ENCODE peak calls at places on chromosomes 5 and 9, in six cellular contexts. I is lung, G is progenitor cell of endocrine pancreas, Y is uterus, F is psoas muscle, H is DND-41. L is an unnamed sample.

GRCh38 chr9:126695186-126696090 is 81.7 kb downstream of the LMX1B start:
- DNase-seq in Y (no peak), I (no peak), F (no peak), H (no peak), G (no peak), L (no peak)

GRCh38 chr5:168908207-168908606 is 329.0 kb upstream of the PANK3 start:
- DNase-seq in I (no peak), Y (no peak), G (no peak), H (no peak), F (no peak), L (no peak)

GRCh38 chr5:101687630-101688029 is 608.5 kb downstream of the SLCO4C1 start:
- DNase-seq in G (no peak), H (no peak), I (no peak), F (no peak), Y (no peak), L (no peak)

GRCh38 chr9:89912605-89912953 is 307.8 kb downstream of the GADD45G start:
- DNase-seq in I (no peak), Y (no peak), F (no peak), H (no peak), G (no peak), L (no peak)

GRCh38 chr5:147559725-147560124 is 49.9 kb upstream of the DPYSL3 start:
- DNase-seq in G (no peak), I (no peak), H (no peak), F (no peak), Y (no peak), L (no peak)

GRCh38 chr5:34833991-34834793 is 4.8 kb upstream of the TTC23L start:
- DNase-seq in I (no peak), H (no peak), G (no peak), F (no peak), Y (no peak), L (no peak)

GRCh38 chr5:146005723-146006122 is 69.3 kb downstream of the SH3RF2 start:
- DNase-seq in H (no peak), Y (no peak), F (no peak), I (no peak), G (no peak), L (no peak)

GRCh38 chr5:53403758-53404157 is 76.7 kb upstream of the FST start:
- DNase-seq in G (no peak), Y (no peak), F (no peak), H (no peak), I (no peak), L (no peak)

GRCh38 chr9:132548971-132549649 is 33.3 kb upstream of the BARHL1 start:
- DNase-seq in Y (no peak), H (no peak), F (no peak), G (no peak), I (no peak), L (no peak)

GRCh38 chr9:124258765-124259272 is 1.1 kb downstream of the NEK6 start:
- DNase-seq in H (no peak), I (no peak), Y (no peak), G (no peak), F (no peak), L (no peak)

GRCh38 chr5:125258610-125259009 is 512.2 kb upstream of the ZNF608 start:
- DNase-seq in G (no peak), H (no peak), Y (no peak), F (no peak), I (no peak), L (no peak)

GRCh38 chr5:1736065-1736464 is 63.6 kb downstream of the MRPL36 start:
- DNase-seq in I (no peak), Y (no peak), G (no peak), H (no peak), F (no peak), L (no peak)

GRCh38 chr9:133134419-133135190 is 13.6 kb upstream of the RALGDS start:
- DNase-seq in G (no peak), F (no peak), H (no peak), I (no peak), Y (no peak), L (no peak)

GRCh38 chr5:95715799-95716461 is 15.2 kb upstream of the RHOBTB3 start:
- DNase-seq in Y (no peak), I (no peak), G (no peak), H (no peak), F (no peak), L (no peak)

GRCh38 chr5:136686192-136686872 is 321.0 kb upstream of the TRPC7 start:
- DNase-seq in H (no peak), F (no peak), G (no peak), Y (no peak), I (no peak), L (no peak)

GRCh38 chr5:10555134-10555733 is 8.6 kb upstream of the ANKRD33B start:
- DNase-seq in H (no peak), F (no peak), Y (no peak), I (no peak), G (no peak), L (no peak)

GRCh38 chr5:159311063-159311462 is 19.2 kb downstream of the IL12B start:
- DNase-seq in F (no peak), I (no peak), Y (no peak), G (no peak), H (no peak), L (no peak)

GRCh38 chr5:96901384-96901783 is 25.1 kb downstream of the ERAP2 start:
- DNase-seq in Y (no peak), H (no peak), F (no peak), G (no peak), I (no peak), L (no peak)

GRCh38 chr5:14204011-14204670 is 61.0 kb downstream of the TRIO start:
- DNase-seq in Y (no peak), H (no peak), G (no peak), F (no peak), I (no peak), L (no peak)

GRCh38 chr9:124320062-124320973 is 62.6 kb downstream of the NEK6 start:
- DNase-seq in H (peak; percentile 61), G (peak; percentile 59), F (peak; percentile 66), Y (peak; percentile 78), I (peak; percentile 74), L (peak; percentile 36)

GRCh38 chr5:13408616-13409015 is 535.9 kb downstream of the DNAH5 start:
- DNase-seq in G (no peak), H (no peak), F (no peak), I (no peak), Y (no peak), L (no peak)

GRCh38 chr9:27539479-27540441 is 10.1 kb upstream of the MOB3B start:
- DNase-seq in I (no peak), H (no peak), G (no peak), F (peak; percentile 32), Y (peak; percentile 40), L (no peak)

GRCh38 chr9:104606202-104606601 is 775 bp upstream of the OR13C2 start:
- DNase-seq in G (no peak), F (no peak), H (no peak), I (no peak), Y (no peak), L (no peak)

GRCh38 chr9:81594415-81594814 is 94.9 kb downstream of the TLE1 start:
- DNase-seq in F (no peak), Y (no peak), I (no peak), G (no peak), H (no peak), L (no peak)

GRCh38 chr9:109050444-109050843 is 37.1 kb upstream of the CTNNAL1 start:
- DNase-seq in Y (no peak), I (no peak), F (no peak), G (no peak), H (no peak), L (no peak)
- TF ChIP-seq CTCF in Y (no peak), I (no peak), F (no peak), G (no peak), H (no peak), L (no peak)

DNA sequence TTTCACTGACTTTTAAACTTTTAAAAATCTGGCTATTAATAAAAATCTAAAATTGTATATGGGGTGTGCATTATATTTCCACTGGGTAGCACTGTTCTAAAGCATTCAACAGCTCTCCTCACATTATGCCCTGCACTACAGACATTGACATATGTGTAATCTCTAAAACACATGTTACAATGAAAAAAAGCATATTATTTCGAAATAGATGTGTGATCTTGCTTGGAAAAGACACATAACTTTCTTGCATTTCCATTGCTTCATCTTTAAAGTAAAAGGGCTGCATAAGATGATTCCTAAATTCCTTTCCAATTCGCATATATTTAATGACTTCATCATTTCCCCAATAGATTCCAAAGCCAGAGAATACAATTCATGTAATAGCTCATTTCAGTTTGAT is 567.0 kb downstream of the PDE4D start:
- DNase-seq in Y (no peak), I (no peak), H (no peak), G (no peak), F (no peak), L (no peak)
- TF ChIP-seq CTCF in Y (no peak), I (no peak), H (no peak), G (no peak), F (no peak), L (no peak)

GRCh38 chr9:3585616-3586015 is 59.8 kb upstream of the RFX3 start:
- DNase-seq in I (no peak), G (no peak), F (no peak), Y (no peak), H (no peak), L (no peak)
- TF ChIP-seq CTCF in I (no peak), G (no peak), F (no peak), Y (no peak), H (no peak), L (no peak)

DNA sequence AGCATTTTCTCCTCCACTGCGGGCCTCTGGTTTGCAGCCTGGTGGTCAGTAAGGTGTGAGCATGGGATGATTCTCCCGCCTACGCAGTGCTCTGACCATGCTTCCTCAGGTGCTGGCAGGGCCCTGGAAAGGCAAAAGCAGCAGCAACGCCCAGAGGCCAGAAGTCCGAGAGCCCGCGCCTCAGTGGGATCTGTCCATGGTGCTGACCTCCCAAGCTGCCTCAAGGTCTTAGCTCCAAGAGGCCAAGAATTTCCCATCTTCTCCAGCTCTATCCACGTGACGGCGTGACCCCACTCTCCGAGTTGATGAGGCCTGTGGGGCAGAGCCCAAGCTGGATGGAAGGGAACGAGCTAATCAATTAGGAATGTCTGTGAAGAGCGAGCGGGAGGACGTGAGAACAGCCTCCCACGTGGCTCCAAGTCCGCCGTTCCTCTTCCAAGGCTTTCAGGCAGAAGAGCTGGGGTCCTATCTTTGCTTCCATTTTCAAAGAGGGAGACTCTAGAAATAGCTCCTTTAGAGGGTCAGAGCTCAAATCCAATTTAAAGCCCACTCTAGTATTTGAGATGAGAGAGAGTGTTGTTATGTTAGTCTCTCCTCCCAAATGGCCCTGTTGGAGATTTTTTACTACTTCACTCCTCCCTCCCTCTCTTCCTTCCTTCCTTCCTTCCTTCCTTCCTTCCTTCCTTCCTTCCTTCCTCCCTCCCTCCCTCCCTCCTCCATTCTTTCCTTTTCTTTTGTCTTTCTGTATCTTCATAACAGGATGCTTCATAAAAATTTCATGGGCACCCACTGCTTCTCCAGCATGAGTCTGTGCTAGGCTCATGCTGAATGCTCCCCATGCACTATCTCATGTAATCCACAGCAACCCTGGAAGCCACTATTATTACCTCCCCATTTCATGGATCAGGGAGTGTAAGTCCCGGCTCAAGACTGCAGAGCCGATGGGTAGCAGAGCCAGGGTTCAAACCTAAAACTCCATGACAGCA is 69.3 kb downstream of the OLFM1 start:
- DNase-seq in H (peak; percentile 37), F (peak; percentile 36), I (peak; percentile 44), G (peak; percentile 85), Y (peak; percentile 18), L (no peak)
- TF ChIP-seq CTCF in H (no peak), F (no peak), I (no peak), G (no peak), Y (no peak), L (no peak)

GRCh38 chr9:129555512-129556203 is 65.2 kb downstream of the C9orf50 start:
- DNase-seq in Y (peak; percentile 64), G (no peak), F (no peak), I (no peak), H (no peak), L (no peak)
- TF ChIP-seq CTCF in Y (no peak), G (no peak), F (no peak), I (no peak), H (no peak), L (no peak)

GRCh38 chr9:116285320-116285719 is 131.7 kb downstream of the PAPPA start:
- DNase-seq in H (no peak), F (no peak), I (no peak), G (no peak), Y (no peak), L (no peak)
- TF ChIP-seq CTCF in H (no peak), F (no peak), I (no peak), G (peak; percentile 25), Y (no peak), L (no peak)